ENCODE peak calls at places on chromosome 5, in six cellular contexts. Y, X, O, N, V and A are unnamed samples.
A peak's percentile ranks its signal among the peaks of the same experiment; 100 is the strongest.

GRCh38 chr5:86570427-86571083 is 47.2 kb upstream of the COX7C start:
- DNase-seq in Y (no peak), X (no peak), O (no peak), N (no peak), V (no peak), A (no peak)

GRCh38 chr5:124124711-124125229 is 612.8 kb downstream of the CSNK1G3 start:
- DNase-seq in Y (no peak), X (peak; percentile 0), O (no peak), N (peak; percentile 24), V (no peak), A (no peak)

GRCh38 chr5:51488803-51489642 is 105.8 kb downstream of the ISL1 start:
- DNase-seq in Y (no peak), X (no peak), O (no peak), N (no peak), V (no peak), A (no peak)

GRCh38 chr5:87885727-87886126 is 382.9 kb downstream of the TMEM161B start:
- DNase-seq in Y (no peak), X (no peak), O (no peak), N (no peak), V (no peak), A (no peak)

GRCh38 chr5:159874308-159874707 is 42.0 kb upstream of the ADRA1B start:
- DNase-seq in Y (no peak), X (peak; percentile 43), O (no peak), N (peak; percentile 34), V (no peak), A (no peak)

GRCh38 chr5:172571413-172571812 is 69.7 kb upstream of the NEURL1B start:
- DNase-seq in Y (no peak), X (no peak), O (no peak), N (no peak), V (no peak), A (no peak)

GRCh38 chr5:34486160-34486765 is 169.9 kb upstream of the RAI14 start:
- DNase-seq in Y (peak; percentile 92), X (peak; percentile 88), O (peak; percentile 83), N (peak; percentile 65), V (peak; percentile 89), A (peak; percentile 90)

GRCh38 chr5:128684951-128685350 is 146.9 kb upstream of the FBN2 start:
- DNase-seq in Y (no peak), X (peak; percentile 25), O (no peak), N (no peak), V (no peak), A (no peak)

GRCh38 chr5:151383011-151383410 is 35.7 kb upstream of the SLC36A2 start:
- DNase-seq in Y (no peak), X (no peak), O (no peak), N (no peak), V (no peak), A (no peak)

GRCh38 chr5:177303121-177303924 is at the start of the genes PRELID1 and RAB24:
- DNase-seq in Y (peak; percentile 97), X (peak; percentile 74), O (peak; percentile 84), N (peak; percentile 93), V (peak; percentile 94), A (peak; percentile 94)

DNA sequence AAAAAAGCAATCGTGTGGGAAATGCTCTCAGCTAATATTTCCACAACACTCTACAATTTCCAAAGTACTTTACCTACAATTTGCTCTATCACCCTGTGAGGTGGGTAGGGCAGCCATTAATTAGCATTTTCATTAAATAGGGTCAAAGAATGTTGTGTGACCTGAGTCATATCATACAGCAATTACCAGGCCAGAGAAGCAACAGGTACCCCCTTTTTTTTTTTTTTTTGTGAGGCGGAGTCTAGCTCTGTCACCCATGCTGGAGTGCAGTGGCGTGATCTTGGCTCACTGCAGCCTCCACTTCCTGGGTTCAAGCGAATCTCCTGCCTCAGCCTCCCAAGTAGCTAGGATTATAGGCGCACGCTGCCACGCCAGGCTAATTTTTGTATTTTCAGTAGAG is 108.8 kb upstream of the RETREG1 start:
- DNase-seq in Y (no peak), X (no peak), O (no peak), N (no peak), V (no peak), A (no peak)
- H3K36me3 ChIP-seq in Y (peaks cover 3% of the 10 kb centered on the region), X (peaks cover 30% of the 10 kb centered on the region), O (no peaks in the 10 kb centered on the region), N (peaks cover 70% of the 10 kb centered on the region), V (no peaks in the 10 kb centered on the region), A (no peaks in the 10 kb centered on the region)

GRCh38 chr5:147643142-147643541 is 133.3 kb upstream of the DPYSL3 start:
- DNase-seq in Y (no peak), X (peak; percentile 1), O (no peak), N (no peak), V (no peak), A (no peak)
- H3K36me3 ChIP-seq in Y (peaks cover 16% of the 10 kb centered on the region), X (no peaks in the 10 kb centered on the region), O (peaks cover 96% of the 10 kb centered on the region), N (no peaks in the 10 kb centered on the region), V (no peaks in the 10 kb centered on the region), A (peaks cover 15% of the 10 kb centered on the region)

GRCh38 chr5:43613370-43613769 is 10.4 kb downstream of the NNT start:
- DNase-seq in Y (no peak), X (no peak), O (no peak), N (no peak), V (no peak), A (no peak)
- H3K36me3 ChIP-seq in Y (no peaks in the 10 kb centered on the region), X (peaks cover 14% of the 10 kb centered on the region), O (peaks cover 94% of the 10 kb centered on the region), N (peaks cover 91% of the 10 kb centered on the region), V (peaks cover 84% of the 10 kb centered on the region), A (peaks cover 50% of the 10 kb centered on the region)

GRCh38 chr5:109359643-109360042 is 50.1 kb downstream of the PJA2 start:
- DNase-seq in Y (no peak), X (no peak), O (no peak), N (no peak), V (no peak), A (no peak)
- H3K36me3 ChIP-seq in Y (peaks cover 19% of the 10 kb centered on the region), X (peaks cover 24% of the 10 kb centered on the region), O (peaks cover 93% of the 10 kb centered on the region), N (peaks cover 41% of the 10 kb centered on the region), V (peaks cover 57% of the 10 kb centered on the region), A (peaks cover 41% of the 10 kb centered on the region)